ENCODE peak calls at places on chromosomes 1 and 21, in eight cellular contexts. F is astrocyte of the hippocampus, U is left cardiac atrium, J is sciatic nerve, E is breast epithelium, A is GM06990, R is lower lobe of right lung, W is GM10248. X is an unnamed sample.

GRCh38 chr1:2326524-2326923 is 64.8 kb downstream of the MORN1 start:
- DNase-seq in F (no peak), U (no peak), J (no peak), E (peak), A (no peak), R (no peak), W (no peak), X (no peak)

GRCh38 chr21:46159841-46160562 is 4.6 kb upstream of the FTCD start:
- DNase-seq in F (no peak), U (no peak), J (peak), E (no peak), A (peak), R (peak), W (no peak), X (peak)

GRCh38 chr1:115138973-115139372 is 49.7 kb upstream of the TSPAN2 start:
- DNase-seq in F (peak), U (peak), J (peak), E (peak), A (peak), R (peak), W (peak), X (peak)

GRCh38 chr1:75614455-75615379 is 3.8 kb upstream of the SLC44A5 start:
- DNase-seq in F (peak), U (peak), J (peak), E (no peak), A (peak), R (peak), W (peak), X (peak)

GRCh38 chr1:183812686-183813569 is 8.0 kb downstream of the RGL1 start:
- DNase-seq in F (peak), U (no peak), J (no peak), E (no peak), A (no peak), R (no peak), W (no peak), X (no peak)

GRCh38 chr1:232012773-232013386 is 386.3 kb downstream of the DISC1 start:
- DNase-seq in F (peak), U (peak), J (no peak), E (no peak), A (no peak), R (no peak), W (no peak), X (no peak)

GRCh38 chr1:185040333-185040732 is 5.0 kb upstream of the RNF2 start:
- DNase-seq in F (no peak), U (no peak), J (no peak), E (no peak), A (no peak), R (no peak), W (no peak), X (no peak)

GRCh38 chr1:192892934-192893333 is 84.1 kb downstream of the RGS2 start:
- DNase-seq in F (no peak), U (no peak), J (no peak), E (no peak), A (no peak), R (no peak), W (no peak), X (no peak)

GRCh38 chr1:177181631-177182291 is 11.0 kb downstream of the BRINP2 start:
- DNase-seq in F (peak), U (peak), J (peak), E (no peak), A (peak), R (peak), W (peak), X (peak)

GRCh38 chr1:27137022-27137542 is 17.8 kb downstream of the SLC9A1 start:
- DNase-seq in F (no peak), U (peak), J (peak), E (no peak), A (peak), R (peak), W (peak), X (peak)

GRCh38 chr1:61612600-61612999 is 112.3 kb downstream of the TM2D1 start:
- DNase-seq in F (no peak), U (no peak), J (no peak), E (no peak), A (no peak), R (no peak), W (no peak), X (no peak)

GRCh38 chr1:8249838-8250237 is 68.1 kb upstream of the SLC45A1 start:
- DNase-seq in F (no peak), U (no peak), J (no peak), E (no peak), A (no peak), R (no peak), W (no peak), X (no peak)

GRCh38 chr1:204261266-204261665 is 47.5 kb upstream of the GOLT1A start:
- DNase-seq in F (no peak), U (no peak), J (no peak), E (no peak), A (no peak), R (no peak), W (no peak), X (peak)

GRCh38 chr1:109197163-109198042 is 16.3 kb upstream of the SARS1 start:
- DNase-seq in F (peak), U (peak), J (no peak), E (no peak), A (no peak), R (no peak), W (no peak), X (peak)

GRCh38 chr1:203368624-203369451 is 17.9 kb upstream of the FMOD start:
- DNase-seq in F (no peak), U (peak), J (peak), E (no peak), A (no peak), R (peak), W (no peak), X (no peak)

GRCh38 chr1:224747578-224747977 is 131.5 kb downstream of the CNIH3 start:
- DNase-seq in F (peak), U (no peak), J (no peak), E (no peak), A (no peak), R (no peak), W (peak), X (no peak)

GRCh38 chr1:35298464-35298863 is 30.0 kb downstream of the ZMYM4 start:
- DNase-seq in F (peak), U (no peak), J (no peak), E (no peak), A (peak), R (no peak), W (peak), X (peak)

GRCh38 chr1:67889940-67890567 is 56.8 kb upstream of the GNG12 start:
- DNase-seq in F (peak), U (peak), J (no peak), E (no peak), A (no peak), R (no peak), W (no peak), X (no peak)

GRCh38 chr1:86471296-86471695 is 2.6 kb downstream of the CLCA1 start:
- DNase-seq in F (no peak), U (no peak), J (no peak), E (no peak), A (no peak), R (no peak), W (no peak), X (no peak)

GRCh38 chr1:112911506-112911905 is 44.5 kb downstream of the SLC16A1 start:
- DNase-seq in F (no peak), U (no peak), J (no peak), E (no peak), A (no peak), R (no peak), W (no peak), X (no peak)

GRCh38 chr1:99766378-99766800 is at the start of gene FRRS1:
- DNase-seq in F (peak), U (peak), J (peak), E (no peak), A (peak), R (peak), W (peak), X (peak)

GRCh38 chr1:62356257-62356835 is 37.1 kb upstream of the KANK4 start:
- DNase-seq in F (peak), U (no peak), J (no peak), E (no peak), A (no peak), R (no peak), W (no peak), X (no peak)

GRCh38 chr1:232769718-232770117 is 35.5 kb upstream of the MAP10 start:
- DNase-seq in F (no peak), U (no peak), J (no peak), E (no peak), A (no peak), R (no peak), W (no peak), X (no peak)

GRCh38 chr1:12851779-12852178 is 3.3 kb upstream of the HNRNPCL1 start:
- DNase-seq in F (no peak), U (no peak), J (no peak), E (no peak), A (no peak), R (no peak), W (no peak), X (no peak)

GRCh38 chr1:145962157-145963102 is 1.9 kb downstream of the ANKRD34A start:
- DNase-seq in F (peak), U (peak), J (peak), E (no peak), A (peak), R (no peak), W (peak), X (peak)

GRCh38 chr1:68049941-68050878 is at the start of gene DIRAS3:
- DNase-seq in F (peak), U (no peak), J (no peak), E (no peak), A (no peak), R (no peak), W (no peak), X (peak)

GRCh38 chr21:45449658-45450502 is 44.9 kb downstream of the COL18A1 start:
- DNase-seq in F (no peak), U (peak), J (no peak), E (no peak), A (no peak), R (no peak), W (no peak), X (peak)

GRCh38 chr1:1782399-1783221 is 4.3 kb upstream of the NADK start:
- DNase-seq in F (peak), U (peak), J (no peak), E (no peak), A (no peak), R (peak), W (no peak), X (peak)

GRCh38 chr1:168112673-168113305 is 23.9 kb downstream of the GPR161 start:
- DNase-seq in F (peak), U (no peak), J (no peak), E (no peak), A (no peak), R (no peak), W (peak), X (no peak)

GRCh38 chr1:63908016-63908415 is 134.2 kb downstream of the ROR1 start:
- DNase-seq in F (no peak), U (no peak), J (no peak), E (no peak), A (no peak), R (no peak), W (no peak), X (no peak)

GRCh38 chr1:22676916-22677601 is 24.0 kb downstream of the C1QB start:
- DNase-seq in F (peak), U (no peak), J (peak), E (no peak), A (no peak), R (no peak), W (no peak), X (no peak)

X was measured in kidney.